ENCODE peak calls at places on chromosome 19, in nine cellular contexts. One of them, this sample, is unnamed.
A peak's percentile ranks its signal among the peaks of the same experiment; 100 is the strongest.

GRCh38 chr19:13764821-13765394 is 586 bp downstream of the MRI1 start:
- DNase-seq in myocyte: no peak
- DNase-seq in frontal cortex: peak; percentile 30
- DNase-seq in activated CD8-positive, alpha-beta memory T cell treated with anti-CD3 and anti-CD28 coated beads for 48 hours: no peak
- DNase-seq in endothelial cell: peak; percentile 27
- DNase-seq in T-helper 17 cell: peak; percentile 23
- DNase-seq in CD4-positive, CD25-positive, alpha-beta regulatory T cell: peak; percentile 30
- DNase-seq in ureter: no peak
- DNase-seq in Ammon's horn: no peak
- DNase-seq in this sample: peak; percentile 46

GRCh38 chr19:3547301-3547731 is 8.3 kb downstream of the TEKTIP1 start:
- DNase-seq in myocyte: no peak
- DNase-seq in frontal cortex: no peak
- DNase-seq in activated CD8-positive, alpha-beta memory T cell treated with anti-CD3 and anti-CD28 coated beads for 48 hours: no peak
- DNase-seq in endothelial cell: no peak
- DNase-seq in T-helper 17 cell: no peak
- DNase-seq in CD4-positive, CD25-positive, alpha-beta regulatory T cell: no peak
- DNase-seq in ureter: no peak
- DNase-seq in Ammon's horn: no peak
- DNase-seq in this sample: peak; percentile 60

GRCh38 chr19:8367327-8368001 is 3.5 kb downstream of the ANGPTL4 start:
- DNase-seq in myocyte: peak; percentile 98
- DNase-seq in frontal cortex: peak; percentile 82
- DNase-seq in activated CD8-positive, alpha-beta memory T cell treated with anti-CD3 and anti-CD28 coated beads for 48 hours: no peak
- DNase-seq in endothelial cell: peak; percentile 54
- DNase-seq in T-helper 17 cell: no peak
- DNase-seq in CD4-positive, CD25-positive, alpha-beta regulatory T cell: no peak
- DNase-seq in ureter: peak; percentile 88
- DNase-seq in Ammon's horn: peak; percentile 89
- DNase-seq in this sample: peak; percentile 94

GRCh38 chr19:2032296-2032941 is 16.9 kb upstream of the BTBD2 start:
- DNase-seq in myocyte: peak; percentile 96
- DNase-seq in frontal cortex: peak; percentile 87
- DNase-seq in activated CD8-positive, alpha-beta memory T cell treated with anti-CD3 and anti-CD28 coated beads for 48 hours: no peak
- DNase-seq in endothelial cell: peak; percentile 45
- DNase-seq in T-helper 17 cell: peak; percentile 43
- DNase-seq in CD4-positive, CD25-positive, alpha-beta regulatory T cell: no peak
- DNase-seq in ureter: peak; percentile 98
- DNase-seq in Ammon's horn: peak; percentile 97
- DNase-seq in this sample: peak; percentile 48

GRCh38 chr19:3950871-3951861 is 18.3 kb downstream of the NMRK2 start:
- DNase-seq in myocyte: peak; percentile 94
- DNase-seq in frontal cortex: no peak
- DNase-seq in activated CD8-positive, alpha-beta memory T cell treated with anti-CD3 and anti-CD28 coated beads for 48 hours: peak; percentile 16
- DNase-seq in endothelial cell: no peak
- DNase-seq in T-helper 17 cell: no peak
- DNase-seq in CD4-positive, CD25-positive, alpha-beta regulatory T cell: no peak
- DNase-seq in ureter: no peak
- DNase-seq in Ammon's horn: no peak
- DNase-seq in this sample: no peak

GRCh38 chr19:18856385-18857126 is 24.8 kb downstream of the UPF1 start:
- DNase-seq in myocyte: peak; percentile 42
- DNase-seq in frontal cortex: peak; percentile 86
- DNase-seq in activated CD8-positive, alpha-beta memory T cell treated with anti-CD3 and anti-CD28 coated beads for 48 hours: no peak
- DNase-seq in endothelial cell: no peak
- DNase-seq in T-helper 17 cell: no peak
- DNase-seq in CD4-positive, CD25-positive, alpha-beta regulatory T cell: no peak
- DNase-seq in ureter: no peak
- DNase-seq in Ammon's horn: peak; percentile 83
- DNase-seq in this sample: peak; percentile 50

GRCh38 chr19:49761625-49762311 is 1.3 kb downstream of the TSKS start:
- DNase-seq in myocyte: no peak
- DNase-seq in frontal cortex: no peak
- DNase-seq in activated CD8-positive, alpha-beta memory T cell treated with anti-CD3 and anti-CD28 coated beads for 48 hours: no peak
- DNase-seq in endothelial cell: peak; percentile 30
- DNase-seq in T-helper 17 cell: no peak
- DNase-seq in CD4-positive, CD25-positive, alpha-beta regulatory T cell: no peak
- DNase-seq in ureter: no peak
- DNase-seq in Ammon's horn: no peak
- DNase-seq in this sample: no peak

GRCh38 chr19:3608750-3609322 is 2.2 kb upstream of the TBXA2R start:
- DNase-seq in myocyte: peak; percentile 63
- DNase-seq in frontal cortex: no peak
- DNase-seq in activated CD8-positive, alpha-beta memory T cell treated with anti-CD3 and anti-CD28 coated beads for 48 hours: no peak
- DNase-seq in endothelial cell: no peak
- DNase-seq in T-helper 17 cell: no peak
- DNase-seq in CD4-positive, CD25-positive, alpha-beta regulatory T cell: no peak
- DNase-seq in ureter: no peak
- DNase-seq in Ammon's horn: no peak
- DNase-seq in this sample: no peak

GRCh38 chr19:38734426-38735256 is 9.6 kb downstream of the CAPN12 start:
- DNase-seq in myocyte: no peak
- DNase-seq in frontal cortex: no peak
- DNase-seq in activated CD8-positive, alpha-beta memory T cell treated with anti-CD3 and anti-CD28 coated beads for 48 hours: no peak
- DNase-seq in endothelial cell: no peak
- DNase-seq in T-helper 17 cell: no peak
- DNase-seq in CD4-positive, CD25-positive, alpha-beta regulatory T cell: no peak
- DNase-seq in ureter: peak; percentile 52
- DNase-seq in Ammon's horn: no peak
- DNase-seq in this sample: no peak

GRCh38 chr19:3243851-3244700 is 19.6 kb downstream of the CELF5 start:
- DNase-seq in myocyte: peak; percentile 69
- DNase-seq in frontal cortex: no peak
- DNase-seq in activated CD8-positive, alpha-beta memory T cell treated with anti-CD3 and anti-CD28 coated beads for 48 hours: no peak
- DNase-seq in endothelial cell: peak; percentile 58
- DNase-seq in T-helper 17 cell: no peak
- DNase-seq in CD4-positive, CD25-positive, alpha-beta regulatory T cell: no peak
- DNase-seq in ureter: no peak
- DNase-seq in Ammon's horn: no peak
- DNase-seq in this sample: no peak

GRCh38 chr19:5623397-5624153 is 692 bp downstream of the SAFB start:
- DNase-seq in myocyte: peak; percentile 19
- DNase-seq in frontal cortex: no peak
- DNase-seq in activated CD8-positive, alpha-beta memory T cell treated with anti-CD3 and anti-CD28 coated beads for 48 hours: peak; percentile 14
- DNase-seq in endothelial cell: peak; percentile 10
- DNase-seq in T-helper 17 cell: no peak
- DNase-seq in CD4-positive, CD25-positive, alpha-beta regulatory T cell: no peak
- DNase-seq in ureter: no peak
- DNase-seq in Ammon's horn: no peak
- DNase-seq in this sample: no peak

GRCh38 chr19:13234518-13234917 is 84.3 kb downstream of the IER2 start:
- DNase-seq in myocyte: no peak
- DNase-seq in frontal cortex: no peak
- DNase-seq in activated CD8-positive, alpha-beta memory T cell treated with anti-CD3 and anti-CD28 coated beads for 48 hours: no peak
- DNase-seq in endothelial cell: no peak
- DNase-seq in T-helper 17 cell: peak; percentile 32
- DNase-seq in CD4-positive, CD25-positive, alpha-beta regulatory T cell: peak; percentile 35
- DNase-seq in ureter: no peak
- DNase-seq in Ammon's horn: no peak
- DNase-seq in this sample: peak; percentile 48

GRCh38 chr19:15200575-15201364 is at the start of gene NOTCH3:
- DNase-seq in myocyte: peak; percentile 25
- DNase-seq in frontal cortex: no peak
- DNase-seq in activated CD8-positive, alpha-beta memory T cell treated with anti-CD3 and anti-CD28 coated beads for 48 hours: no peak
- DNase-seq in endothelial cell: peak; percentile 52
- DNase-seq in T-helper 17 cell: no peak
- DNase-seq in CD4-positive, CD25-positive, alpha-beta regulatory T cell: no peak
- DNase-seq in ureter: no peak
- DNase-seq in Ammon's horn: no peak
- DNase-seq in this sample: no peak